ENCODE peak calls at places on chromosomes 4 and X, in eight cellular contexts. O is RWPE1; W is coronary artery; Z is CD8-positive, alpha-beta T cell; R is heart right ventricle; X is HCT116; V is stomach; B is cardiac muscle cell. U is an unnamed sample.

GRCh38 chr4:8473198-8473919 is 32.8 kb downstream of the TRMT44 start:
- DNase-seq in O (no peak), W (no peak), Z (no peak), R (no peak), X (no peak), V (no peak), B (no peak), U (no peak)

GRCh38 chr4:24808955-24809354 is 13.6 kb downstream of the SOD3 start:
- DNase-seq in O (no peak), W (no peak), Z (no peak), R (no peak), X (no peak), V (no peak), B (no peak), U (no peak)

GRCh38 chr4:78379040-78379439 is 172.5 kb upstream of the ANXA3 start:
- DNase-seq in O (no peak), W (no peak), Z (no peak), R (no peak), X (no peak), V (no peak), B (no peak), U (no peak)

GRCh38 chr4:128608006-128608405 is 201.5 kb upstream of the JADE1 start:
- DNase-seq in O (no peak), W (no peak), Z (no peak), R (no peak), X (no peak), V (no peak), B (no peak), U (no peak)

GRCh38 chr4:26075588-26075987 is 161.6 kb downstream of the SMIM20 start:
- DNase-seq in O (peak), W (no peak), Z (no peak), R (no peak), X (no peak), V (no peak), B (no peak), U (no peak)

GRCh38 chr4:114613579-114613978 is 15.0 kb downstream of the UGT8 start:
- DNase-seq in O (no peak), W (no peak), Z (no peak), R (no peak), X (no peak), V (no peak), B (no peak), U (no peak)

GRCh38 chr4:87050596-87050995 is 115.8 kb downstream of the AFF1 start:
- DNase-seq in O (no peak), W (no peak), Z (no peak), R (peak), X (no peak), V (no peak), B (no peak), U (no peak)

GRCh38 chrX:68633981-68634380 is 13.5 kb upstream of the STARD8 start:
- DNase-seq in O (no peak), W (no peak), Z (no peak), R (no peak), X (no peak), V (no peak), B (no peak), U (no peak)

GRCh38 chrX:69221239-69222102 is 56.2 kb upstream of the PJA1 start:
- DNase-seq in O (no peak), W (no peak), Z (no peak), R (no peak), X (no peak), V (no peak), B (no peak), U (no peak)

GRCh38 chr4:147360301-147360700 is 120.6 kb upstream of the EDNRA start:
- DNase-seq in O (no peak), W (no peak), Z (no peak), R (no peak), X (no peak), V (no peak), B (no peak), U (no peak)

GRCh38 chr4:107388736-107389135 is 331.3 kb downstream of the PAPSS1 start:
- DNase-seq in O (no peak), W (no peak), Z (no peak), R (no peak), X (no peak), V (no peak), B (no peak), U (no peak)

GRCh38 chr4:1285790-1286553 is 3.7 kb upstream of the MAEA start:
- DNase-seq in O (no peak), W (no peak), Z (no peak), R (no peak), X (no peak), V (no peak), B (no peak), U (no peak)

GRCh38 chr4:42280327-42281095 is 116.8 kb upstream of the SHISA3 start:
- DNase-seq in O (peak), W (no peak), Z (no peak), R (no peak), X (peak), V (no peak), B (peak), U (no peak)

GRCh38 chr4:94525993-94526740 is 74.4 kb downstream of the PDLIM5 start:
- DNase-seq in O (no peak), W (no peak), Z (no peak), R (no peak), X (no peak), V (no peak), B (no peak), U (no peak)

GRCh38 chr4:8920969-8921368 is 49.3 kb upstream of the HMX1 start:
- DNase-seq in O (no peak), W (peak), Z (no peak), R (no peak), X (no peak), V (peak), B (no peak), U (no peak)

GRCh38 chr4:87227704-87228560 is 7.5 kb upstream of the KLHL8 start:
- DNase-seq in O (no peak), W (no peak), Z (no peak), R (no peak), X (no peak), V (no peak), B (no peak), U (no peak)

GRCh38 chr4:153497091-153497531 is 31.0 kb downstream of the TMEM131L start:
- DNase-seq in O (peak), W (no peak), Z (peak), R (no peak), X (no peak), V (no peak), B (peak), U (no peak)

GRCh38 chr4:113998531-113998930 is 19.1 kb upstream of the ARSJ start:
- DNase-seq in O (no peak), W (no peak), Z (no peak), R (no peak), X (no peak), V (no peak), B (no peak), U (no peak)

GRCh38 chrX:154714925-154715324 is 36.0 kb downstream of the GAB3 start:
- DNase-seq in O (peak), W (no peak), Z (no peak), R (peak), X (peak), V (no peak), B (peak), U (no peak)

GRCh38 chr4:28001698-28002097 is 1141.1 kb downstream of the STIM2 start:
- DNase-seq in O (no peak), W (no peak), Z (no peak), R (no peak), X (no peak), V (no peak), B (no peak), U (no peak)

GRCh38 chrX:120726294-120726693 is 96.4 kb upstream of the C1GALT1C1 start:
- DNase-seq in O (no peak), W (no peak), Z (no peak), R (no peak), X (no peak), V (no peak), B (no peak), U (no peak)

GRCh38 chr4:75819121-75819520 is 83.1 kb downstream of the PPEF2 start:
- DNase-seq in O (no peak), W (no peak), Z (no peak), R (no peak), X (no peak), V (no peak), B (no peak), U (no peak)

GRCh38 chr4:115126487-115126886 is 13.1 kb upstream of the NDST4 start:
- DNase-seq in O (no peak), W (no peak), Z (no peak), R (no peak), X (no peak), V (no peak), B (peak), U (no peak)

GRCh38 chr4:147546341-147546740 is 65.4 kb downstream of the EDNRA start:
- DNase-seq in O (peak), W (no peak), Z (no peak), R (no peak), X (no peak), V (no peak), B (no peak), U (no peak)

GRCh38 chr4:1244978-1245471 is 3.9 kb downstream of the CTBP1 start:
- DNase-seq in O (no peak), W (peak), Z (no peak), R (peak), X (no peak), V (no peak), B (no peak), U (peak)

GRCh38 chr4:105415281-105415744 is 58.5 kb downstream of the PPA2 start:
- DNase-seq in O (no peak), W (no peak), Z (no peak), R (no peak), X (no peak), V (no peak), B (no peak), U (no peak)

GRCh38 chrX:132957211-132958085 is 981 bp downstream of the HS6ST2 start:
- DNase-seq in O (peak), W (no peak), Z (no peak), R (no peak), X (no peak), V (no peak), B (peak), U (no peak)

GRCh38 chr4:38188136-38188535 is 227.9 kb downstream of the PTTG2 start:
- DNase-seq in O (no peak), W (no peak), Z (no peak), R (no peak), X (no peak), V (no peak), B (no peak), U (no peak)
- TF ChIP-seq CTCF in O (no peak), W (no peak), Z (no peak), R (no peak), X (no peak), V (no peak), B (no peak), U (no peak)

GRCh38 chr4:156969136-156969535 is 2.5 kb downstream of the PDGFC start:
- DNase-seq in O (no peak), W (no peak), Z (no peak), R (no peak), X (no peak), V (no peak), B (no peak), U (no peak)
- TF ChIP-seq CTCF in O (no peak), W (no peak), Z (no peak), R (no peak), X (no peak), V (no peak), B (no peak), U (no peak)

DNA sequence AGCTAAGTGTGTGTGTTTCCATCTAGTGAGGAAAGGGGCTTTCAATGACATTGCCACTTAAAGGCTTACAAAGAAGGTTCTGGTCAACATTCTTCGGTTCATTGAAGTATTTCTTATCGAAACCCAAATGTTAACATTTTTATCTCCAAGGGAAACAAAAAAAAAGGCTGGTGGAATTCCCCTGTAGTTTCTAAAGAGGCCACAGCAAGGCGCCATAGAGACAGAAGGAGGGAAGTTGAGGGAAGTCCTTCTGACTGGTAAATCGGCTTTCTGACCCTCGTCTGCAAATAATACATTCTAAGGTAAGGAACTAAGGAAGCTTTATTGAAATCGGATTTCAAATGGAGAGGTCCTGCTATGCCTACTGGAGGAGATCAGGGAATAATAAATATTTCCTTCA is 1.7 kb upstream of the ZFP42 start:
- DNase-seq in O (no peak), W (no peak), Z (no peak), R (no peak), X (peak), V (no peak), B (peak), U (no peak)
- TF ChIP-seq CTCF in O (no peak), W (no peak), Z (no peak), R (no peak), X (peak), V (no peak), B (peak), U (peak)

DNA sequence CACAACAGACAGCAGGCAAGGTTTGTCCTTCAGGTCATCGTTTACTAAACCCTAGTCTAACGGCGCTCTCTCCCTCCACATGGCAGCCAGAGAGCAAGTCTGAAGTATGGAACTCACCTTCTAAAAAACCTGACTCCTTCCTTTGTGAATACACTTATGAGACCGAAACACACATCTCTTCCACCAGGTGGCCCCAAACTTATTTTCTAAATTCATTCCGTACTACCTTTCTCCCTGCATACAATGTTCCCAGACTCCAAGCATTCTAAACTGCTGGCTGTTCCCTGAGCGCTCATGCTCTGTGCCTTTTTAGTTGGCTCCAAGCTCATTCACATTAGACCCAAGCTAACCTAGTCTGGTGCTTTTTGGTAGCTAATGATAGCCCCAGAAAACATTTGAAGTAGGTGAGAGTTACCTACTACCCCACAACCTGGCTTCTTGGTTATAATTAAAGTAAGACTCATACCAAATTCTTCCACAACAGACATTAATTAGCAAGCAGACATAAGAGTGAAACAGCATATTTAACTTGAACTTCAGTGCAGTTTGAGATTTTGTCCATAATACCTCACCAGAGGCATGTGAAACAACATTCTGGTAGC is 67.6 kb upstream of the DCLK2 start:
- DNase-seq in O (peak), W (no peak), Z (no peak), R (peak), X (peak), V (peak), B (peak), U (no peak)
- TF ChIP-seq CTCF in O (peak), W (no peak), Z (no peak), R (peak), X (peak), V (peak), B (peak), U (peak)

GRCh38 chrX:2913118-2913517 is 16.0 kb downstream of the ARSD start:
- DNase-seq in O (no peak), W (no peak), Z (no peak), R (no peak), X (no peak), V (no peak), B (no peak), U (no peak)
- TF ChIP-seq CTCF in O (no peak), W (no peak), Z (no peak), R (no peak), X (peak), V (no peak), B (no peak), U (peak)

DNA sequence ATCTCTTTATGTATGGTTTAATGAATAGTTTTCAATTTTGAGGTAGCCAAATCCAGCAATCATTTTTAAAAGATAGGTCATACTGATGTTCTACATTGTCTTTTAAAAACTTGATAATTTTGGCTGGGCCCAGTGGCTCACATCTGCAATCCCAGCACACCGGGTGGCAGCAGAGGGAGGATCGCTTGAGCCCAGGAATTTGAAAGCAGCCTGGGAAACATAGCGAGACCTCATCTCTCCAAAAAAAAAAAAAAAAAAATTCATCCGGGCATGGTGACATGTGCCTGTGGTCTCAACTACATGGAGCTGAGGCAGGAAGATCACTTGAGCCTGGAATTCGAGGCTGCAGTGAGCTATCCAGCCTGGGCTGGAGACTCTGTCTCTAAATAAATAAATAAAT is 419.8 kb downstream of the GALNTL6 start:
- DNase-seq in O (no peak), W (no peak), Z (no peak), R (no peak), X (peak), V (no peak), B (peak), U (no peak)
- TF ChIP-seq CTCF in O (no peak), W (no peak), Z (no peak), R (no peak), X (peak), V (no peak), B (no peak), U (peak)

GRCh38 chr4:122577189-122577553 is 43.7 kb downstream of the IL21 start:
- DNase-seq in O (no peak), W (no peak), Z (no peak), R (no peak), X (no peak), V (no peak), B (no peak), U (no peak)

GRCh38 chr4:122577808-122578781 is 42.8 kb downstream of the IL21 start:
- DNase-seq in O (peak), W (no peak), Z (peak), R (peak), X (peak), V (peak), B (peak), U (no peak)

DNA sequence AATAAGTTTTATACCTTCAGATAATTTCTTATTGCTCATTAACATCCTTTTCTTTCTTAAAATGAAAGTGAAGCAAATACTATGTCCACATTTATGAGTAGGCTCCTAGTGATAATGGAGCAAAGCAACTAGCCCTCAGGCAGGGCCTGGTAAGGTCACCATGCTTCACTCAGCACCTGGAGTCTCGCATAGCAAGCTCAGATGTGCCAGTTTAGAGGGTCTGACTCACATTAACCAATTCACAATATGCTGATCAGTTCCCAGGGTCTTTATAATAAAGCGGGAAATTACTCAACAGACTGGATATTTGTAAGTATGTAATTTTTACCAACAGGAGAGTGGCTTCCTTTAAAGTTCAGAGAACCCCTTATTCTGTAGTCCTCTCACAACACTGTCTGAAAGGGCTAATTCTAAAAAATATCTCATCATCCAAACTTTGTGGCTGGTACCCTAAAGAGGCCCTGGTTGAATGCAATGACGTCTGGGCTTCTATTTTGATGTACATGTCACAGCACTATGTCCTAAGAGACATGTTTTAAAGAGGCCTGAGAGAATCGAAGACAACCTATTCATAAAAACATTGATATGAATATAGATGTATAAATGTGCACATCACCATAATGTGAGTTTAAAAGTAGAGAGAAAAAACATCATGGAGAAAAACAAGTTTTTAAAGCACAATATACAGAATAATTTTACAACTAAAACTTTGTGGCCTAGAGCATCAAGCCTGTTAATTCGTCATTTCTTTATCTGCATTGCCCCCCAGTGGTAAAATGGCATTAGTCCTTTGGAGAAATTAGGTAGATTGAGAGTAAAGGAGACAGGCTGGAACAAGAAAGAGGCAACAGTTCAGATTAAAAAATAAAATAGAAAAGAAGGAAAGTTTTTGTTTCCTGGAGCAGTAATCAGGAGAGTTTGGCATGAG is 44.3 kb downstream of the IL21 start:
- DNase-seq in O (peak), W (no peak), Z (no peak), R (no peak), X (peak), V (no peak), B (peak), U (no peak)
- TF ChIP-seq CTCF in O (peak), W (peak), Z (peak), R (no peak), X (peak), V (no peak), B (peak), U (peak)

GRCh38 chr4:174215055-174215454 is 68.4 kb downstream of the FBXO8 start:
- DNase-seq in O (no peak), W (no peak), Z (no peak), R (no peak), X (no peak), V (no peak), B (no peak), U (no peak)

GRCh38 chr4:174216935-174217272 is 66.6 kb downstream of the FBXO8 start:
- DNase-seq in O (no peak), W (no peak), Z (no peak), R (no peak), X (no peak), V (no peak), B (no peak), U (no peak)

GRCh38 chr4:174218127-174218790 is 65.2 kb downstream of the FBXO8 start:
- DNase-seq in O (no peak), W (no peak), Z (no peak), R (no peak), X (no peak), V (no peak), B (no peak), U (no peak)

GRCh38 chr4:174215936-174216699 is 67.3 kb downstream of the FBXO8 start:
- DNase-seq in O (no peak), W (no peak), Z (no peak), R (no peak), X (no peak), V (no peak), B (peak), U (no peak)

DNA sequence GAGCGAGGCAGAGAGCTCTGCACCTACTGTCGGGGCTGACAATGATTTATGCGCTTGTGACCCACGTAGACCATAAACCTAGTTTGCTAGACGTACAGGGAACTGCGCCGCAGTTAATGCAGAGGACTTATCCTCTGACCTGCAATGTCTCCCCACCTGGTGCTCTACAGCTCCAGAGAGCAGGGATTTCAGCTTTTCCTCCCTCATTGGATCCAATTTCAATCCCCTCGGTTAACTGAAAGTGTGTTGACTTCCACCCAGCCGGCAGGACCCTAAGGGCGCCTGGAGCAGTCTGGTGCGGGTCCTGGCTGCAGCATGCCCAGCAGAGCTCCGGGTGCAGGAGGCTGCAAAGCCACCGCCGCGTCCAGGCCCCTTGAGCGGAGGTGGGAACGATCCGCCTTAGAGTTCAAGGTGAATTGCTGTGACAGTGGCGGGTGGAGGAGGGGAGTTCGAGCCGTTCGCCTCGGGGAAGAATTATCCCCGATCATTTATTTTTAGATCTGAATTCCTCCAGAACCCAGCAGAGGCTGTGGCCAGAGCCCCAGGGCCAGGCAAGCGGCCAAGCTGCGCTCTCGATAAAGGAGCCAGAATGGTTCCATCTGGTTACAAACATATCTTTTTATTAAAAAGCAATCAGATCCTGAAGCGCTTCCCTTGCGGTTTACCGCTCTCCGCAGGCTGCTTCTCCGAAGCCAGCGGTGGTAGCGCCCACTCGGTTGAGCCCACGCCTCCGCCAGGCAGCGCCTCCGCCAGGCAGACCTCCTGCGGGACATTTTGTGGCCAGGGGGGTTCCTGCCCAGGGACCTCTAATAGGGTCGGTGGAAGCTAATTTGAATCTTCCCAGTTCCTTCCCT is 66.0 kb downstream of the FBXO8 start:
- DNase-seq in O (no peak), W (no peak), Z (no peak), R (peak), X (no peak), V (no peak), B (peak), U (no peak)
- TF ChIP-seq CTCF in O (no peak), W (no peak), Z (no peak), R (no peak), X (no peak), V (no peak), B (peak), U (no peak)

U was measured in osteocyte.